ENCODE peak calls at places on chromosomes 5 and 9, in seven cellular contexts. H, B, E, R, X, P and G are unnamed samples.
A peak's percentile ranks its signal among the peaks of the same experiment; 100 is the strongest.

GRCh38 chr9:84218322-84218721 is 122.2 kb downstream of the SLC28A3 start:
- DNase-seq in H (no peak), B (no peak), E (no peak), R (no peak), X (no peak), P (no peak), G (no peak)

GRCh38 chr9:108535526-108535925 is 320.3 kb downstream of the ACTL7B start:
- DNase-seq in H (no peak), B (peak; percentile 50), E (peak; percentile 45), R (no peak), X (no peak), P (no peak), G (no peak)

GRCh38 chr9:26665676-26666075 is 226.9 kb downstream of the CAAP1 start:
- DNase-seq in H (no peak), B (no peak), E (no peak), R (no peak), X (no peak), P (no peak), G (no peak)

GRCh38 chr9:132077881-132078280 is 1.8 kb downstream of the MED27 start:
- DNase-seq in H (no peak), B (peak; percentile 67), E (no peak), R (no peak), X (no peak), P (no peak), G (no peak)

GRCh38 chr9:104589611-104590010 is 9.6 kb downstream of the OR13C5 start:
- DNase-seq in H (no peak), B (peak; percentile 27), E (no peak), R (no peak), X (no peak), P (no peak), G (no peak)

GRCh38 chr9:111940697-111941096 is 44.1 kb downstream of the UGCG start:
- DNase-seq in H (no peak), B (no peak), E (no peak), R (no peak), X (no peak), P (no peak), G (no peak)

GRCh38 chr5:126450388-126450787 is 27.2 kb downstream of the GRAMD2B start:
- DNase-seq in H (no peak), B (no peak), E (no peak), R (no peak), X (no peak), P (no peak), G (no peak)

GRCh38 chr9:78821126-78821822 is 524.3 kb downstream of the PSAT1 start:
- DNase-seq in H (no peak), B (peak; percentile 30), E (no peak), R (no peak), X (no peak), P (no peak), G (peak; percentile 1)

GRCh38 chr5:112738180-112738560 is 485 bp downstream of the APC start:
- DNase-seq in H (no peak), B (peak; percentile 5), E (peak; percentile 22), R (no peak), X (no peak), P (no peak), G (peak; percentile 11)

GRCh38 chr9:29285818-29286217 is 1712.5 kb upstream of the C9orf72 start:
- DNase-seq in H (no peak), B (peak; percentile 46), E (no peak), R (no peak), X (no peak), P (no peak), G (no peak)

GRCh38 chr5:100448250-100448649 is 86.9 kb upstream of the FAM174A start:
- DNase-seq in H (no peak), B (no peak), E (no peak), R (no peak), X (no peak), P (no peak), G (no peak)

GRCh38 chr9:77649109-77649812 is 1.1 kb upstream of the GNA14 start:
- DNase-seq in H (no peak), B (peak; percentile 48), E (no peak), R (no peak), X (no peak), P (no peak), G (no peak)

GRCh38 chr5:112983307-112983811 is 6.8 kb downstream of the DCP2 start:
- DNase-seq in H (no peak), B (no peak), E (no peak), R (no peak), X (no peak), P (no peak), G (no peak)

GRCh38 chr5:159905496-159905895 is 10.8 kb upstream of the ADRA1B start:
- DNase-seq in H (peak; percentile 89), B (peak; percentile 93), E (no peak), R (no peak), X (no peak), P (peak; percentile 39), G (peak; percentile 87)

GRCh38 chr9:114497727-114498382 is 7.4 kb downstream of the WHRN start:
- DNase-seq in H (no peak), B (no peak), E (no peak), R (no peak), X (no peak), P (no peak), G (no peak)

GRCh38 chr5:153618857-153619256 is 128.4 kb downstream of the GRIA1 start:
- DNase-seq in H (no peak), B (peak; percentile 15), E (no peak), R (peak; percentile 55), X (no peak), P (no peak), G (no peak)

GRCh38 chr5:131196331-131196730 is 25.6 kb downstream of the LYRM7 start:
- DNase-seq in H (no peak), B (peak; percentile 72), E (no peak), R (no peak), X (no peak), P (no peak), G (no peak)

GRCh38 chr9:133975511-133975910 is 16.6 kb downstream of the VAV2 start:
- DNase-seq in H (no peak), B (no peak), E (no peak), R (no peak), X (no peak), P (no peak), G (no peak)

GRCh38 chr9:133974631-133975341 is 17.3 kb downstream of the VAV2 start:
- DNase-seq in H (no peak), B (no peak), E (no peak), R (no peak), X (no peak), P (no peak), G (no peak)

GRCh38 chr9:133976888-133977287 is 15.2 kb downstream of the VAV2 start:
- DNase-seq in H (no peak), B (no peak), E (no peak), R (no peak), X (no peak), P (no peak), G (no peak)

GRCh38 chr9:133977421-133978201 is 14.5 kb downstream of the VAV2 start:
- DNase-seq in H (no peak), B (no peak), E (no peak), R (no peak), X (no peak), P (no peak), G (no peak)

GRCh38 chr9:133976191-133976861 is 15.8 kb downstream of the VAV2 start:
- DNase-seq in H (no peak), B (no peak), E (no peak), R (no peak), X (no peak), P (no peak), G (no peak)
- TF ChIP-seq CTCF in H (no peak), B (no peak), E (no peak), R (no peak), X (no peak), P (no peak), G (no peak)

DNA sequence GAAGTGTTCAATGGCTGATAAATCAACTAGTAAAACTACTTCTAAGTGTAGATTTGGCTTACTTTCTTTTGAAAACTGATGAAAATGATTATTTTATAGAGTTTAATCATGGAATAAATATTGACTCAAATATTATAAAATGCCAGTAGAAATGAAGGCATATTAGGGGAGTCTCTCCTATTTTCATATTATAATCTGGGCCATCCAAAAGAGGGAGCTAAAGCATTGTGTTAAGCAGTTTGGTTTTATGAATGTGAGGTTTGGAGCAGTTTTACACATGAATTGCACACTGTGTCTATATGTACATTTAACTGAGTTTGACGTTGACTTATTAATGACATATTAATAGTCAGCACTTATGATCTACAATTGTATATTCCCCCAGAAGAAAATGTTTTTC is 17.4 kb downstream of the CDH9 start:
- DNase-seq in H (no peak), B (peak; percentile 34), E (no peak), R (no peak), X (no peak), P (no peak), G (no peak)
- TF ChIP-seq CTCF in H (peak; percentile 51), B (peak; percentile 28), E (peak; percentile 61), R (no peak), X (no peak), P (peak; percentile 25), G (no peak)

GRCh38 chr5:32331927-32332274 is 19.2 kb upstream of the MTMR12 start:
- DNase-seq in H (no peak), B (no peak), E (no peak), R (no peak), X (no peak), P (no peak), G (no peak)

GRCh38 chr5:32330126-32330971 is 17.6 kb upstream of the MTMR12 start:
- DNase-seq in H (no peak), B (no peak), E (no peak), R (no peak), X (no peak), P (no peak), G (peak; percentile 20)

GRCh38 chr5:32332971-32333370 is 20.2 kb upstream of the MTMR12 start:
- DNase-seq in H (no peak), B (no peak), E (no peak), R (no peak), X (no peak), P (no peak), G (no peak)

GRCh38 chr5:32332361-32332760 is 19.6 kb upstream of the MTMR12 start:
- DNase-seq in H (no peak), B (no peak), E (no peak), R (no peak), X (no peak), P (no peak), G (no peak)

DNA sequence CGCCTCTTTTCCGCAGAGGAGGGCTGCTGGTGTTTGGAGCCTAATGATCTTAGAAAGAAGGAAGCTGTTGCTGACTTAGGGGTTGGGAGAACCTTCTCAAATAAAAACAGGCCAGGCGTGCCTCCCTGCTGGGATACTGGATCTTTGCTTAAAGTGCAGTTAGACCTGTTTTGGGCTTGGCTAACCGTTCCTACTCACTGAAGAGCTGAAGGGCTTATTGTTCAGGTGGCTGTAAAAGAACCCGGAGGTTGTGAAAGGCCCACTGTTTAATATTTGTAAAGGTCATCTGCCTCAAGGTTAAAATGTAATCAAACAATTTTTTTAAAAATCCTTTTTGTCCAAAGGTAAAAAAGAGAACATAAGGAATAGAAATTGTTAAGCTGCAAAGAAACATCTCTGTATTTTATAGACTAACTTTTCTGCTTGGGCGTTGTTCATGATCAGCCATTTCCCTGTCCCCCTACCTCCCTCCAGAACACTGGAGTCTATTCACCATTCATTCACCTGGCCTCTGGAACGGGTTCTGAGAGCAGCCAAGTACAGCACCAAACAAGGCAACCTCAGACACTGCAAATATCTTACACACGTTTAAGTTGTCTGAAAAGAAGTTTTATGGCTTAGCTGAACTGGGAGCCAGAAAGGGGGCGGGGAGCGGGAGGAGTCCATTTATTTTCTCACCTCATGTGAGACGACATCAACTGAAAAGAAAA is 18.6 kb upstream of the MTMR12 start:
- DNase-seq in H (no peak), B (no peak), E (no peak), R (no peak), X (no peak), P (no peak), G (peak; percentile 78)
- TF ChIP-seq CTCF in H (no peak), B (no peak), E (no peak), R (no peak), X (no peak), P (no peak), G (no peak)

GRCh38 chr5:158601118-158601517 is 498.6 kb downstream of the EBF1 start:
- DNase-seq in H (no peak), B (no peak), E (no peak), R (no peak), X (no peak), P (no peak), G (no peak)
- TF ChIP-seq CTCF in H (no peak), B (no peak), E (no peak), R (no peak), X (no peak), P (no peak), G (no peak)